ENCODE peak calls at places on chromosome 21, in four cellular contexts. K is uterus, T is transverse colon, V is fibroblast of the aortic adventitia. X is an unnamed sample.

GRCh38 chr21:26966360-26966977 is 419 bp downstream of the ADAMTS5 start:
- DNase-seq in T (no peak), K (no peak), V (peak), X (no peak)

GRCh38 chr21:46127239-46128105 is 27.9 kb downstream of the FTCD start:
- DNase-seq in V (no peak), T (no peak), K (peak), X (peak)

GRCh38 chr21:36563301-36563926 is 83.5 kb upstream of the CLDN14 start:
- DNase-seq in T (no peak), V (no peak), K (no peak), X (peak)

GRCh38 chr21:37153935-37154350 is 80.9 kb downstream of the TTC3 start:
- DNase-seq in K (peak), V (peak), T (peak), X (no peak)

GRCh38 chr21:38766987-38767722 is 38.6 kb upstream of the ETS2 start:
- DNase-seq in T (peak), K (no peak), V (no peak), X (no peak)

GRCh38 chr21:40047993-40048730 is 180.9 kb downstream of the PCP4 start:
- DNase-seq in V (no peak), K (no peak), T (no peak), X (no peak)

GRCh38 chr21:43719748-43720538 is 1.0 kb downstream of the PDXK start:
- DNase-seq in T (no peak), V (no peak), K (peak), X (no peak)

GRCh38 chr21:44932366-44933181 is 7.3 kb upstream of the SLX9 start:
- DNase-seq in V (no peak), K (no peak), T (peak), X (no peak)

GRCh38 chr21:30234643-30235042 is 18.7 kb upstream of the CLDN8 start:
- DNase-seq in V (peak), T (no peak), K (no peak), X (no peak)

GRCh38 chr21:37642493-37642892 is 273.8 kb downstream of the KCNJ6 start:
- DNase-seq in K (no peak), V (no peak), T (no peak), X (no peak)

GRCh38 chr21:32951041-32951440 is 74.7 kb upstream of the OLIG2 start:
- DNase-seq in T (no peak), K (no peak), V (no peak), X (no peak)

GRCh38 chr21:36567216-36567917 is 87.4 kb upstream of the CLDN14 start:
- DNase-seq in V (peak), T (no peak), K (no peak), X (no peak)

GRCh38 chr21:33025471-33026298 is at the start of gene OLIG2:
- DNase-seq in T (no peak), V (no peak), K (no peak), X (peak)

GRCh38 chr21:16517380-16517779 is 787.6 kb downstream of the USP25 start:
- DNase-seq in T (no peak), V (peak), K (no peak), X (no peak)

GRCh38 chr21:30209571-30209970 is 6.3 kb downstream of the CLDN8 start:
- DNase-seq in T (no peak), K (no peak), V (no peak), X (no peak)

GRCh38 chr21:44062380-44062779 is 44.8 kb upstream of the PWP2 start:
- DNase-seq in K (no peak), T (no peak), V (no peak), X (no peak)

GRCh38 chr21:41500354-41500753 is 7.6 kb downstream of the TMPRSS2 start:
- DNase-seq in T (no peak), V (no peak), K (no peak), X (no peak)

GRCh38 chr21:41500931-41501381 is 7.0 kb downstream of the TMPRSS2 start:
- DNase-seq in K (no peak), T (peak), V (no peak), X (no peak)

GRCh38 chr21:41497836-41498235 is 10.1 kb downstream of the TMPRSS2 start:
- DNase-seq in T (no peak), V (no peak), K (no peak), X (no peak)

GRCh38 chr21:41501919-41502318 is 6.0 kb downstream of the TMPRSS2 start:
- DNase-seq in T (no peak), V (no peak), K (no peak), X (no peak)

DNA sequence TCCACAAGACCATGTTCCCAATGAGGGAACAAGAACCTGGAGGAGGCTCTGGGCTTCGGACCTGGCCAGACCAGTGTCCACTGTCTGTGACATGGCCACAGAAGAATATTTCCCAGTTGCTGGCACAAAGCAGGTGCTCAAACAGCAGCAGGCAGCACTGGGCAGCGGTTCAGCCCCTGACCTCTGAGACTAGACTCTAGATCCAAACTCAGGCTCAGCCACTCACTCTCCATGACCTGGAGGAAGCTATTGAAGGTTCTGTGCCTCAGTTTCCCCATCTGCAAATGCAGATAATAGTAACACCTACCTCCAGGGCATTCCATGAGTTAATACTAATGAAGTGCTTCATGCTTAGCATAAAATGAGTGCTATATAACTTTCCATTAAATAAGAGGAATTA is 8.0 kb downstream of the TMPRSS2 start:
- DNase-seq in K (no peak), V (no peak), T (no peak), X (no peak)
- TF ChIP-seq CTCF in K (no peak), V (no peak), T (no peak), X (no peak)

GRCh38 chr21:22573834-22574233 is 1575.6 kb downstream of the NCAM2 start:
- DNase-seq in T (no peak), V (no peak), K (no peak), X (no peak)

GRCh38 chr21:22575165-22575584 is 1577.0 kb downstream of the NCAM2 start:
- DNase-seq in K (no peak), T (no peak), V (no peak), X (no peak)
- TF ChIP-seq CTCF in K (no peak), T (no peak), V (no peak), X (no peak)

GRCh38 chr21:34242973-34243372 is 120.8 kb upstream of the KCNE2 start:
- DNase-seq in K (no peak), T (no peak), V (no peak), X (no peak)

DNA sequence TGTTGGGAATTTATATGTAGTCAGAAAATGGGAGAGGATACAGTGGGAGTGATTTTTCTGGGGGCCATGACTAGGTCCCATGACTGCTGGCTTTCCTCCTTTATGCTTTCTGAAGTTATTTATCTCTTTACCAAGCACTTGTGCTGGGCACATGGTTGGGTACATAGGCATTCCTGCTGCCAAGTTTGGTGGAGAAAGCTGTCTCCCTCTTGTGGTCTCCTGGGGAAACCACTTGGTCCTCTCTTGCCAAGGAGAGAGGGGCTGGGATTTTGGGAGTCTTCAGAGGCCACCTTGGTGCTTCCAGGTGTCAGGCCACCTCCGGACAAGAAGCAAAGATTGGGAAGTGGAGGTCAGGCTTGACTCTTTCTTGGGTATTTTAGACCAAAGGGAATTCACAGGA is 120.2 kb upstream of the KCNE2 start:
- DNase-seq in K (no peak), V (peak), T (peak), X (no peak)
- TF ChIP-seq CTCF in K (peak), V (peak), T (peak), X (no peak)

DNA sequence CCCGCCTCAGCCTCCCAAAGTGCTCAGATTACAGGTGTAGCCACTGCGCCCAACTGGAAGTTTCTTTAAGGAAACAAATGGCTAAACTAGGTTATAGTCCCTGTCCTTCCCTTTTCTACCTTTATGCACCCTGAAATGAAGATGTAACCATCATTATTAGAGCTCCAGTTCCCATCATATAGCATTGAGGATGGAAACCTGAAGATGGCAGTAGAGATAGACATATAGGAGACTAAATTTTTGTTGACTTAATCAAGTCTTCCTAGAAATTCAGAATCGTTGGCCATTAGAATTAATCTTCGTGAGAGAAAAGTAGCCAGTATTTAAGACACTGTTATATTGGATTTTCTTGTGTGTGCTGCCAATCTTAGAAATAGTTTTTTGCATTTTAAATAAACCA is 1016.3 kb upstream of the NCAM2 start:
- DNase-seq in T (no peak), V (no peak), K (no peak), X (no peak)
- TF ChIP-seq CTCF in T (no peak), V (no peak), K (no peak), X (no peak)

GRCh38 chr21:31537872-31538576 is 121.5 kb upstream of the SOD1 start:
- DNase-seq in K (no peak), T (no peak), V (no peak), X (no peak)
- TF ChIP-seq CTCF in K (no peak), T (no peak), V (no peak), X (no peak)